ENCODE peak calls at places on chromosomes 6 and 20, in four cellular contexts. A is GM23338, P is MM.1S, T is HCT116. N is an unnamed sample.

GRCh38 chr6:122799140-122799539 is 10.1 kb downstream of the SMPDL3A start:
- DNase-seq in A (no peak), P (no peak), T (no peak), N (no peak)

GRCh38 chr20:17369506-17369905 is 142.7 kb downstream of the PCSK2 start:
- DNase-seq in A (no peak), P (no peak), T (no peak), N (no peak)

GRCh38 chr20:63051186-63051860 is 44.6 kb upstream of the BHLHE23 start:
- DNase-seq in A (no peak), P (no peak), T (no peak), N (no peak)

GRCh38 chr6:148968636-148969270 is 221.9 kb downstream of the UST start:
- DNase-seq in A (no peak), P (no peak), T (no peak), N (peak)

GRCh38 chr6:17673543-17674254 is 33.0 kb downstream of the NUP153 start:
- DNase-seq in A (no peak), P (no peak), T (no peak), N (no peak)

GRCh38 chr6:3797231-3798200 is 46.0 kb upstream of the PXDC1 start:
- DNase-seq in A (no peak), P (no peak), T (no peak), N (peak)

GRCh38 chr6:139982652-139983051 is 608.2 kb upstream of the CITED2 start:
- DNase-seq in A (peak), P (no peak), T (no peak), N (peak)

GRCh38 chr6:107820571-107821261 is 3.4 kb downstream of the SCML4 start:
- DNase-seq in A (no peak), P (no peak), T (no peak), N (peak)

GRCh38 chr20:59605691-59606364 is 1.5 kb downstream of the PHACTR3 start:
- DNase-seq in A (no peak), P (no peak), T (no peak), N (no peak)

GRCh38 chr6:157717266-157717870 is 105.7 kb upstream of the SNX9 start:
- DNase-seq in A (no peak), P (no peak), T (no peak), N (no peak)

GRCh38 chr6:20367716-20368485 is 33.8 kb upstream of the E2F3 start:
- DNase-seq in A (no peak), P (no peak), T (no peak), N (peak)

GRCh38 chr6:91447086-91447485 is 860.2 kb upstream of the MAP3K7 start:
- DNase-seq in A (no peak), P (no peak), T (no peak), N (no peak)

GRCh38 chr6:43265564-43265963 is 22.3 kb downstream of the TTBK1 start:
- DNase-seq in A (peak), P (no peak), T (no peak), N (no peak)

GRCh38 chr6:158283304-158284005 is 28.8 kb upstream of the TULP4 start:
- DNase-seq in A (peak), P (peak), T (no peak), N (peak)

GRCh38 chr6:170429457-170429856 is 122.9 kb downstream of the FAM120B start:
- DNase-seq in A (peak), P (no peak), T (no peak), N (peak)

GRCh38 chr20:32925481-32926196 is 66.9 kb downstream of the EFCAB8 start:
- DNase-seq in A (no peak), P (no peak), T (no peak), N (no peak)

GRCh38 chr6:136365781-136366354 is 76.2 kb upstream of the BCLAF1 start:
- DNase-seq in A (no peak), P (no peak), T (no peak), N (no peak)

GRCh38 chr6:129844118-129844891 is 16.8 kb downstream of the TMEM244 start:
- DNase-seq in A (peak), P (no peak), T (peak), N (peak)

GRCh38 chr6:134510920-134511319 is 193.0 kb upstream of the SGK1 start:
- DNase-seq in A (no peak), P (no peak), T (no peak), N (no peak)

DNA sequence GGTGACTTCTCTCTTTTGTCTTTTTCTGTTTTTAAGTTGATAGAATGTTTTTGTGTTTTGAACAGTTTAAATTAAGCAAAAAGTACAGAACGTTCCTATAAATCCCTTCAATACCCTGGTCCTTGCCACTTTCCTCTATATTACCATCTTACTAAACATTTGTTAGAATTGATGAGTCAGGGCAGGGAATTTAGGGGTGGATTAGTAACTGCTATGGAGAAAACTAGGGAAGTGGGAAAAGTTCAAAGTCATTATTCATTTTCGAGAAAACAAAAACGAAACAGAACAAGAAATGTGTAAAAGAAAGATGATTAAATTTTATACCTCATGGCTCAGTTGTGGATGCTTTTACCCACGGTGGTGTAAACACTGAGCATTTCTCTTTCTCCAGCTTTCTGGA is 240.4 kb upstream of the SULF2 start:
- DNase-seq in A (no peak), P (no peak), T (no peak), N (peak)
- TF ChIP-seq EZH2phosphoT487 in A (no peak), P (no peak), T (no peak), N (no peak)

DNA sequence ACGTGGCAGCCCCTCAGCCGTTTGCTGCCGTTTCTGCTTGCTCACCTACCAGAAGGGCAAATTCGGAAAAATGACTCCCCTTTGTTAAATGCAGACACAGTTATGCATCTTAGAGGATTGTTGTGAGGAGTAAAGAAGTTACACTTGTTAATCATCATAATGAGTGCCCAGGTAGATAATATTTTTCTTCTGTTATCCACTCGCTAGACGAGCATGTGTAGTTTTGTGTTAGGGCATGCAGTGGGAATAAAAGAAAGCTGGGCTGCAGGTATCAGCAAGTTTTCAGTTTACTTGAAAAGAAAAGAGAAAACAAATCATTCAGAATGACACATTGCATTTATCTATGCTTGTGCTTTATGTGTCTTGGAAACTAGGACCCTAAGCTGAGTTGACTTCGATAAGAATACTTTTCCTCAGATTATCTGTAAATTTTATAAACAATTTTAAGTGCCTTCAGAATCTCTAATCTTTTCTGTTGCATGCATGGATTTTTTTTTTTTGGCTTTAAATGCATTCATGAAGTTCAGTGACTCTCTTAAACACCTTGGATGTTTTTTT is 365.3 kb downstream of the QKI start:
- DNase-seq in A (no peak), P (no peak), T (no peak), N (no peak)
- H3K4me3 ChIP-seq in A (no peak), P (no peak), T (no peak), N (no peak)

DNA sequence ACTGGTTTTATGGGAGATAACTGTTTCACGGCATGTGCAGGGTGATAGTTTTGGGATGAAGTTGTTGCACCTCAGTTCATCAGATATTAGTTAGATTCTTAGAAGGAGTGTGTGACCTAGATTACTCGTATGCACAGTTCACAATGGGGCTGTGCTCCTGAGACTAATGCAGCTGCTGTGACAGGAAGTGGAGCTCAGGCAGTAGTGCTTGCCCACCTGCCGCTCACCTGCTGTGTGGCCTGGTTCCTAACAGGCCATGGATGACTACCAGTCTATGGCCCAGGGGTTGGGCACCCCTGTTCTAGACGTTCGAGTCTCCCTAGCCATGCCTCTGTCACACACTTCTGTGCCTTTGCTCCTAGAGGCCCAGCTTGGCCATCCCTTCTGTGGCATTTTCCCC is 17.0 kb downstream of the PCIF1 start:
- DNase-seq in A (no peak), P (no peak), T (no peak), N (no peak)
- H3K27ac ChIP-seq in A (no peak), P (no peak), T (no peak), N (no peak)

GRCh38 chr6:125674230-125674629 is 75.2 kb upstream of the HEY2 start:
- DNase-seq in A (no peak), P (no peak), T (no peak), N (no peak)

GRCh38 chr6:125667326-125667725 is 82.1 kb upstream of the HEY2 start:
- DNase-seq in A (no peak), P (no peak), T (no peak), N (no peak)

GRCh38 chr6:125671323-125671722 is 78.1 kb upstream of the HEY2 start:
- DNase-seq in A (no peak), P (no peak), T (no peak), N (no peak)

GRCh38 chr6:125668071-125668470 is 81.4 kb upstream of the HEY2 start:
- DNase-seq in A (no peak), P (no peak), T (no peak), N (no peak)

DNA sequence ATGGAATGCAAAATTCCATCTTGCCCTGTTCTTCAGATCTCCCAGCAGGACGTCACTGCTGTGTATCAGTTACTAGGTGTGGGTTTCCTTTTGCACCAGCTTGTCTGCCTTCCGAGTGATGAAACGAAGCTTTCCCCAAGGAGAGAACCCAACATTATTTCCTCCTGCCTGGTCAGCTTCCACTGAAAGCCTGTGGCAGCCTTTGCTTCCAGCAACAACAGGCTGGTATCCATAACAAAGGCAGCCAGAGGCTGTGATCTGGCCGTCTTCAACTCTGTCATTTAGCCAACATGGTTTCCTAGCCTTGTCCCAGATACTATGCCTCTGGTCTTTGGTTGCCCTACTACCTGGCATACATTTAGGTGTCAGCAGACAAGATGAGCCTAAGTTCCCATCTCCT is 78.8 kb upstream of the HEY2 start:
- DNase-seq in A (peak), P (no peak), T (no peak), N (peak)
- TF ChIP-seq EZH2phosphoT487 in A (no peak), P (no peak), T (no peak), N (no peak)

DNA sequence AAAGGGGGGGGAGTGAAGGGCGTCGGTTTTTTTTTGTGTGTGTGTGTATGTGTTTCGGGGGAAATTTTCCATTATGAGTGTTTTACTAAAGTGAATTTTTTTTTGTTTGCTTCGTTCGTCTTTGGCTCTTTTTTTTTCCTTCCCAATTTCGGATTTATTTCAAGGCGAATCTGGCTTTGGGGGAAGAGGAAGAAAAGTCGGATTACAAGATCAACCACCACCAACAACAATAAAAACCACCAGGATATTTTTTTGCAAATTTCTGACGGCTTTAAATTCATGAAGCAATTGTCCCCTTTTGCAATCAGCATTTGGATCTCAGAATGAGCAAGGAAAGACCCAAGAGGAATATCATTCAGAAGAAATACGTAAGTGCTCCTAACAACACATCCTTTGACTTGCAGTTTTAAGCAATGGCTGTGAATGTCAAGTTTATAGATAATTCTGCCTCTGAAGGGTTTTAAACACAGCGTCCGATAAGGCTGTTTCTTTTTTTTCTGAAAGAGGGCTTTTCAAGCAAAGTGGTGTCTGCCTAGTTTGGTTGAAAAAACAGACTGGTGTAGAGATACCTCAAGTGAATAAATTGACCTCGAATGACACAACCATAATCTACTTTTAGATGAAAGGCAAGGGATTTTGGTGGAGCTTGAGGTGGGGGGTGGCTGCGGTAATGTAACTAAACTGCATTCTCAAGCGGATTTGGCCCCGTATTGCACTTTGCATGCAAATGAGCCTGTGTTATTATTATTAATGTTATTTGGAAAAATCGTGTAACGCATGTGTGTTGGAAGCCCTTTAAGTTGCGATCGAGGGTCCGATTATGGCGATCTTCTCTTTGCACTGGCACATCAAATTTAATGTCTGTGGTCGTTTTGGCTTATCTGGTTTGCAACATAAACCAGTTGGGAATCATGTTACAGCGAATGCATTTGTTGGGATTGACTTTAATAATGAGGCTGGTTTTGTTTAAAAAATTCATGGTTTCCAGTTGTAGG is 645 bp downstream of the JARID2 start:
- DNase-seq in A (no peak), P (peak), T (no peak), N (peak)
- H3K4me3 ChIP-seq in A (peak), P (peak), T (peak), N (peak)

GRCh38 chr6:150615967-150616366 is 16.3 kb downstream of the PLEKHG1 start:
- DNase-seq in A (no peak), P (no peak), T (no peak), N (no peak)

GRCh38 chr6:150617062-150617461 is 17.4 kb downstream of the PLEKHG1 start:
- DNase-seq in A (no peak), P (no peak), T (no peak), N (no peak)

GRCh38 chr6:150613269-150613668 is 13.6 kb downstream of the PLEKHG1 start:
- DNase-seq in A (no peak), P (no peak), T (no peak), N (no peak)

GRCh38 chr6:150617496-150618460 is 18.1 kb downstream of the PLEKHG1 start:
- DNase-seq in A (no peak), P (no peak), T (no peak), N (no peak)

GRCh38 chr6:150616581-150616980 is 16.9 kb downstream of the PLEKHG1 start:
- DNase-seq in A (no peak), P (no peak), T (no peak), N (no peak)
- H3K27ac ChIP-seq in A (no peak), P (no peak), T (no peak), N (no peak)

DNA sequence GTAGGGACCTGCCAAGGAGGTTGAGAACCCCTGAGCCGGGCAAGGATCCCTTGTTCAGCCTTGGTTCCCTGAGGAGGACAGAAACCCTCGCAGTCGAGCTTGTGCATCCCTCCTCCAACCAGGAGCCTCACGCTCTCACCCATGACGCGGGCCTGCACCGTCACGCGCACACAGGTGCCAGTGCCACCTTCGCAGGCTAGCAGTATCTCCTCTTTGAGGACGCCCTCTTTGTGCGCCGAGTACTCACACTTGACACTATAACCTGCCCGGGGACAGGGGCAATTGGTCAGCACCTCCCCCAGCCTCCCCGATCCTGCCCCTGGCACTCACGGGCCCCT is 13.3 kb downstream of the ADISSP start:
- DNase-seq in A (no peak), P (no peak), T (no peak), N (no peak)
- TF ChIP-seq EZH2phosphoT487 in A (no peak), P (no peak), T (no peak), N (no peak)

GRCh38 chr6:34144581-34145160 is 1.2 kb downstream of the GRM4 start:
- DNase-seq in A (no peak), P (no peak), T (no peak), N (peak)
- H3K4me3 ChIP-seq in A (peak), P (no peak), T (peak), N (peak)

DNA sequence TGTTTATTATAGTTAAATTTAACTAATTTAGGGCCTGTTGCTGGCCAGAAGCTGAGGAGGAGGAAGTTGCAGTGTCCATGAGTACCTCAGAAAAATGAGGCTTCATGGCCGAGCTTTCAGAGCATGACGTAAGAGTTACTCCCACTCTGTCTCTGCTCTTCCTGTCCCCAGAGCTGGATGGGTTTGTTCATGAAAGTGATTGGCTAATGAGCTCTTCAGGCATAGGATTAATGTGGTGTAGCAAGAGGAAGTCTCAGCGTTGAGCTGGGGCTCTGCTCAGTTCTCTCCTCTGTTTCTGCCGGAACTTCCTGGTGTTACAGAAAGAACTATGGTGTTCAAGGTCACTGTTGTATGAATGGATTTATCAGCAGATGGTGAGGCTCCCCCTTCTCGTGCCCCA is 335.6 kb downstream of the NRN1 start:
- DNase-seq in A (no peak), P (no peak), T (no peak), N (peak)
- H3K27ac ChIP-seq in A (no peak), P (no peak), T (no peak), N (peak)

GRCh38 chr6:12967686-12968085 is 251.1 kb downstream of the PHACTR1 start:
- DNase-seq in A (no peak), P (no peak), T (no peak), N (peak)
- TF ChIP-seq EZH2phosphoT487 in A (no peak), P (no peak), T (no peak), N (no peak)